ENCODE peak calls at places on chromosome 14, in four cellular contexts. U is uterus; A is activated CD4-positive, CD25-positive, alpha-beta regulatory T cell; Z is endothelial cell. C is an unnamed sample.

GRCh38 chr14:90797919-90798318 is 18.3 kb downstream of the TTC7B start:
- DNase-seq in Z (no peak), A (no peak), U (no peak), C (no peak)

GRCh38 chr14:75229923-75230792 is 48.5 kb upstream of the FOS start:
- DNase-seq in Z (no peak), A (no peak), U (no peak), C (peak)

GRCh38 chr14:80624581-80624980 is 317.0 kb downstream of the CEP128 start:
- DNase-seq in Z (no peak), U (no peak), A (no peak), C (no peak)

GRCh38 chr14:78752789-78753188 is 582.6 kb downstream of the NRXN3 start:
- DNase-seq in U (no peak), Z (no peak), A (no peak), C (peak)

GRCh38 chr14:77023001-77023996 is 5.2 kb downstream of the IRF2BPL start:
- DNase-seq in U (peak), Z (no peak), A (no peak), C (no peak)

GRCh38 chr14:104563191-104563741 is 16.3 kb upstream of the C14orf180 start:
- DNase-seq in Z (no peak), U (no peak), A (no peak), C (no peak)

GRCh38 chr14:35341454-35342159 is 49.4 kb downstream of the PSMA6 start:
- DNase-seq in Z (no peak), U (peak), A (no peak), C (no peak)

GRCh38 chr14:31411218-31411727 is 9.1 kb downstream of the HEATR5A start:
- DNase-seq in U (no peak), Z (no peak), A (no peak), C (no peak)

GRCh38 chr14:100159107-100159864 is at the start of gene DEGS2:
- DNase-seq in U (no peak), Z (no peak), A (peak), C (peak)

GRCh38 chr14:54475187-54475881 is 13.4 kb downstream of the GMFB start:
- DNase-seq in U (no peak), Z (no peak), A (no peak), C (no peak)

GRCh38 chr14:60756847-60757246 is 22.3 kb downstream of the MNAT1 start:
- DNase-seq in U (no peak), Z (no peak), A (no peak), C (no peak)

GRCh38 chr14:29548948-29549370 is 378.7 kb downstream of the PRKD1 start:
- DNase-seq in Z (no peak), U (no peak), A (no peak), C (peak)

GRCh38 chr14:32933623-32933942 is 5.1 kb upstream of the NPAS3 start:
- DNase-seq in U (no peak), Z (no peak), A (no peak), C (no peak)

GRCh38 chr14:82075566-82075965 is 541.9 kb upstream of the SEL1L start:
- DNase-seq in A (no peak), Z (peak), U (no peak), C (peak)

GRCh38 chr14:60353410-60353809 is 104.4 kb downstream of the PPM1A start:
- DNase-seq in U (no peak), A (no peak), Z (no peak), C (no peak)

GRCh38 chr14:102282751-102283465 is 22.1 kb downstream of the MOK start:
- DNase-seq in U (no peak), A (no peak), Z (no peak), C (no peak)

GRCh38 chr14:99229654-99230215 is 42.3 kb downstream of the BCL11B start:
- DNase-seq in A (no peak), U (no peak), Z (no peak), C (no peak)

C was measured in GM12865.